ENCODE peak calls at places on chromosome 2, in four cellular contexts. C is Right ventricle myocardium superior, Q is hepatocyte, B is left cardiac atrium. E is an unnamed sample.

GRCh38 chr2:240624950-240625621 is at the start of gene GPR35:
- DNase-seq in B (peak), C (peak), Q (peak), E (peak)

GRCh38 chr2:38178556-38179419 is 102.8 kb upstream of the CYP1B1 start:
- DNase-seq in C (no peak), B (no peak), Q (peak), E (no peak)

GRCh38 chr2:112077814-112078213 is 22.7 kb downstream of the TMEM87B start:
- DNase-seq in B (no peak), C (no peak), Q (no peak), E (no peak)

GRCh38 chr2:213425618-213426017 is 141.4 kb downstream of the SPAG16 start:
- DNase-seq in Q (no peak), B (no peak), C (no peak), E (no peak)

GRCh38 chr2:40511661-40512213 is 59.8 kb upstream of the SLC8A1 start:
- DNase-seq in C (peak), B (peak), Q (no peak), E (peak)

GRCh38 chr2:12261993-12262680 is 454.6 kb upstream of the TRIB2 start:
- DNase-seq in Q (no peak), B (no peak), C (no peak), E (no peak)

GRCh38 chr2:7053650-7054262 is 136.5 kb downstream of the RNF144A start:
- DNase-seq in B (no peak), C (no peak), Q (no peak), E (no peak)

GRCh38 chr2:176500921-176501320 is 231.7 kb downstream of the MTX2 start:
- DNase-seq in Q (no peak), C (no peak), B (no peak), E (no peak)

GRCh38 chr2:78861546-78861945 is 164.0 kb upstream of the REG3G start:
- DNase-seq in Q (peak), B (no peak), C (no peak), E (no peak)

GRCh38 chr2:63849381-63850203 is 7.9 kb downstream of the UGP2 start:
- DNase-seq in Q (no peak), B (no peak), C (no peak), E (no peak)

GRCh38 chr2:69704446-69704845 is 37.5 kb upstream of the ANXA4 start:
- DNase-seq in C (no peak), B (no peak), Q (no peak), E (no peak)

GRCh38 chr2:145283131-145283530 is 763.2 kb upstream of the ZEB2 start:
- DNase-seq in Q (no peak), B (no peak), C (no peak), E (no peak)

GRCh38 chr2:112625474-112626114 is 20.1 kb upstream of the SLC20A1 start:
- DNase-seq in Q (no peak), C (no peak), B (no peak), E (no peak)

GRCh38 chr2:52416340-52416739 is 1351.3 kb upstream of the CHAC2 start:
- DNase-seq in C (no peak), Q (peak), B (no peak), E (no peak)

GRCh38 chr2:74525717-74526648 is at the start of gene DQX1:
- DNase-seq in B (no peak), C (no peak), Q (peak), E (peak)

GRCh38 chr2:19733951-19734425 is 167.8 kb downstream of the TTC32 start:
- DNase-seq in Q (no peak), C (no peak), B (no peak), E (no peak)

GRCh38 chr2:100615471-100615870 is 52.7 kb downstream of the PDCL3 start:
- DNase-seq in B (no peak), Q (no peak), C (no peak), E (no peak)